ENCODE peak calls at places on chromosomes 1 and 21, in four cellular contexts. T, V, Q and S are unnamed samples. For H3K4me1, the result is how much of the 10 kb centered on the place peaks cover.

GRCh38 chr21:31612889-31613785 is 46.4 kb upstream of the SOD1 start:
- DNase-seq in T (peak), V (no peak), Q (no peak), S (no peak)

GRCh38 chr1:226608699-226609505 is 60.3 kb downstream of the STUM start:
- DNase-seq in T (peak), V (peak), Q (no peak), S (peak)

GRCh38 chr1:228416217-228416971 is at the start of gene TRIM17:
- DNase-seq in T (peak), V (no peak), Q (no peak), S (no peak)

GRCh38 chr1:119516680-119517079 is 9.7 kb downstream of the HSD3B1 start:
- DNase-seq in T (no peak), V (no peak), Q (no peak), S (no peak)

GRCh38 chr1:1006305-1007159 is 6.6 kb upstream of the HES4 start:
- DNase-seq in T (no peak), V (peak), Q (peak), S (peak)

GRCh38 chr1:79852004-79852403 is 845.5 kb upstream of the ADGRL4 start:
- DNase-seq in T (no peak), V (no peak), Q (no peak), S (no peak)

GRCh38 chr1:159821171-159821867 is 5.4 kb upstream of the SLAMF8 start:
- DNase-seq in T (no peak), V (no peak), Q (no peak), S (no peak)

GRCh38 chr1:109133815-109134214 is 19.9 kb downstream of the ELAPOR1 start:
- DNase-seq in T (no peak), V (no peak), Q (no peak), S (peak)

GRCh38 chr21:44514218-44514520 is 25.8 kb downstream of the KRTAP10-1 start:
- DNase-seq in T (no peak), V (no peak), Q (no peak), S (peak)

GRCh38 chr1:208065862-208066261 is 154.9 kb upstream of the CD34 start:
- DNase-seq in T (peak), V (no peak), Q (no peak), S (no peak)

GRCh38 chr1:178633068-178633467 is 92.0 kb upstream of the RALGPS2 start:
- DNase-seq in T (peak), V (no peak), Q (peak), S (no peak)

GRCh38 chr1:242212401-242212800 is 213.5 kb upstream of the MAP1LC3C start:
- DNase-seq in T (no peak), V (no peak), Q (no peak), S (no peak)

DNA sequence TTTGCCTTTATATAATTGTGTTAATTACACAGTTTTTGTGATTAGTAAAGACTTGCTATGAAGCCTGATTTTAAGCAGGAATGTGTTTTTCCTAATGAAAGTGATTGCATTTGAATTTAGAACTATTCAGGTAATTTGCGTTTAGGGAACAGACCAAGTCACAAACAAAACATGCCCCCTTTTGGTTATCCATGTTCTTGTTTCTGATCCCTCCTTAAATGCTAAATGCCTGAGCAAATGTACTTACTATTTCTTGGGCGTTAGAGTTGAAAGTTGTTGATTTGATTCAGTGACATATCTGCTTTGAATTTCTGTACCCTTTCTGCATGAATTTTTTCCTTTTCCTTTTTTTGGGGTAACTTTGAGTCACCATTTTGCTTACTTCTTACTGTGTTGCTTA is 5.2 kb downstream of the POU2F1 start:
- DNase-seq in T (no peak), V (no peak), Q (no peak), S (no peak)
- H3K4me1 ChIP-seq in T (under half), V (under half), Q (under half), S (under half)

GRCh38 chr1:232555581-232556189 is 74.2 kb downstream of the SIPA1L2 start:
- DNase-seq in T (peak), V (no peak), Q (no peak), S (no peak)

GRCh38 chr1:232551281-232551835 is 78.6 kb downstream of the SIPA1L2 start:
- DNase-seq in T (peak), V (no peak), Q (no peak), S (no peak)

GRCh38 chr1:232553050-232553754 is 76.7 kb downstream of the SIPA1L2 start:
- DNase-seq in T (peak), V (peak), Q (no peak), S (peak)

GRCh38 chr1:232554431-232554830 is 75.5 kb downstream of the SIPA1L2 start:
- DNase-seq in T (no peak), V (no peak), Q (no peak), S (no peak)

GRCh38 chr1:232553809-232554208 is 76.1 kb downstream of the SIPA1L2 start:
- DNase-seq in T (peak), V (no peak), Q (no peak), S (no peak)
- H3K4me1 ChIP-seq in T (under half), V (under half), Q (under half), S (under half)

GRCh38 chr1:26781206-26781825 is 6.4 kb upstream of the PIGV start:
- DNase-seq in T (no peak), V (no peak), Q (no peak), S (no peak)
- H3K4me1 ChIP-seq in T (under half), V (under half), Q (under half), S (under half)

GRCh38 chr1:235749755-235750300 is 100.2 kb upstream of the GNG4 start:
- DNase-seq in T (no peak), V (no peak), Q (peak), S (no peak)

GRCh38 chr1:235742914-235743599 is 93.5 kb upstream of the GNG4 start:
- DNase-seq in T (no peak), V (no peak), Q (no peak), S (no peak)

GRCh38 chr1:235748747-235749146 is 99.2 kb upstream of the GNG4 start:
- DNase-seq in T (no peak), V (no peak), Q (no peak), S (no peak)

GRCh38 chr1:235745448-235746136 is 96.0 kb upstream of the GNG4 start:
- DNase-seq in T (peak), V (no peak), Q (no peak), S (no peak)

DNA sequence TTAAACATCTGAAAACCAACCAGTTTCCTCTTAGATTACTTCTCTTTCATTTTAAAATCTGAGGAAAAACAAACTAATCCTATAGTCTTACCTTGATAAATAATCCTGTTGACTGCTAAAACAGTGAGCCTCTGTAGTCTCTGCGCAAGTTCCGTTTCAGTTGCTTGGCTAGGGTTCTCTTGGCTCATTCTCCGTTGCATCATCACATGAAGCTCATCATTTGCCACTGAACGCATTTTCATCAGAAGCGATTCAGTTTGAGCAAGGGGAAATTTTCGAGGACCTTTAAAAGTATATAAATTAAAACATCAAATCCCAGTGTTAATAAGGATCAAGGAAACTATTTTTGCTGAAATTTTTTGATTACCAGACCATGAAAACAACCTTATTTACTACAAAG is 96.7 kb upstream of the GNG4 start:
- DNase-seq in T (no peak), V (no peak), Q (no peak), S (no peak)
- H3K4me1 ChIP-seq in T (under half), V (under half), Q (under half), S (under half)

DNA sequence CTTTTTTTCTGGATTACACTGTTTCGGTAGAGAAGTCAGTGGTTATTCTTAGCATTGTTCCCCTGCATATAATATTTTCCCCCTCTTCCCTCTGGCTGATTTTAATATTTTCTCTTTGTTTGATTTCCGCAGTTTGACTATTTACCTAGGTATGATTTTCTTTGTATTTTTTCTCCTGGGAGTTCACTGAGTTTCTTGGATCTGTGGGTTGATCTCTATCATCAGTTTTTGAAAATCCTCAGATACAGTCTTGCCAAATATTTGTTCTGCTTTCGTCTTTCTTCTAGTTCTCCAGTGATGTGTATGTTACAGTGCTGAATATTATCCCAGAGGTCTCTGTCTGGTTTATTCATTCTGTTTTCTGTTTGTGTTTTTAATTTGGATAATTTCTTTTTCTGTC is 136.4 kb downstream of the DYRK1A start:
- DNase-seq in T (no peak), V (no peak), Q (no peak), S (no peak)
- H3K4me1 ChIP-seq in T (under half), V (under half), Q (under half), S (under half)

DNA sequence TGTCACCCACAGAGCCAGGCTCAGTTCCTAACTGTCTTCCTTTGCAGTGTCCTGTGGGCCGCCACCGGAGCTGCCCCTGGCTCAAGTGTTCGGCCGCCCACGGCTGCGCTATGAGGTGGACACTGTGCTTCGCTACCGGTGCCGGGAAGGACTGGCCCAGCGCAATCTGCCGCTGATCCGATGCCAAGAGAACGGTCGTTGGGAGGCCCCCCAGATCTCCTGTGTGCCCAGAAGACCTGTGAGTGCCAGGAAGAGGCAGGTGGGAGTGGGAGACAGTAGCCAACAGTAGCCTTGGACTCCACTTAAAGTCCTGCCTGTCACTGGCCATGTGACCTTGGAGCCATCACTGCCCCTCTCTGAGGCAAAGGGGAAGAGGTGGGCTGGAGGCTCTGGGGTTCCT is 16.6 kb downstream of the BCAN start:
- DNase-seq in T (no peak), V (no peak), Q (no peak), S (no peak)
- H3K4me1 ChIP-seq in T (under half), V (under half), Q (under half), S (under half)

GRCh38 chr1:157135646-157136045 is 2.5 kb downstream of the ETV3 start:
- DNase-seq in T (peak), V (no peak), Q (no peak), S (no peak)
- H3K4me1 ChIP-seq in T (under half), V (under half), Q (under half), S (under half)

DNA sequence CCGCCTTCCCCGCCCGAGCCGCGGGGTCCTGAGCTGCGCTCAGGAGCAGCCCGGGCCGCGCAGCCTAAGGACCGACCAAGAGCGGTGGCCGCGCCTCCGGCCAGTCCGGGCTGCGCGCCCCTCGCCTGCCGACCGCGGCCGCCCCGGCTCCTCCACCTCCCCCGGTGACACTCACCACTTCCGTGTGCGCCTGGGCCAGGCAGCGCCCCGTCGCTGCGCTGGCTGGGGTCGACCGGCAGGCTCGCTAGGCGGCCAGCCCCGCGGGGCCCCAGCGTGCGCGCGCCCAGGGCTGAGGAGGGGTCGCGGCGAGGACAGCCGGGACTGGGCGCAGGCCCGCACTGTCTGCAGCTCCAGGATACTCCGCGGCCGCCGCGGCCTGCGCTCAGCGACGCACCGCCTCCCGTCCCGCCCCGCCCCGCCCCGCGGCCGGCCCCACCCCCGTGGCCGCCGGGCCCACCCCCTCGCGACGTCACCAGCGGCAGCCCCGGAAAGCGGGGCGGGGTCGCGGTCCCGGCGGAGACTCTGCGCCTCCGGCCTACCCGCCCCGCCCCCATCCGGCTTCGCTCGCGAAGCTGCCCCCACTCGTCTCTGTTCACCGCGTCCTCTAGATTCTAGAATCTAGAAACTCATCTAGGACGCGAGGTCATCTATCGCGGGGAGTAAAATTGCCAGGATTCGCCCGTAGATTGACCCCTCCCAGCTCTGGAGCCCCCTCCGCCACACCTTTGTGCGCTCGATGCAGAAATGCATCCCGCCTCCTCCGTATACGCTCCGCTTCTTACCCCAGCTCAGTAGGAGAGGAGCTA is at the start of gene JAK1:
- DNase-seq in T (peak), V (peak), Q (peak), S (peak)
- H3K4me1 ChIP-seq in T (under half), V (under half), Q (under half), S (under half)

GRCh38 chr1:98119793-98120192 is 199.0 kb upstream of the DPYD start:
- DNase-seq in T (peak), V (no peak), Q (peak), S (no peak)

GRCh38 chr1:98110674-98111073 is 189.8 kb upstream of the DPYD start:
- DNase-seq in T (peak), V (no peak), Q (peak), S (no peak)

GRCh38 chr1:98112631-98113030 is 191.8 kb upstream of the DPYD start:
- DNase-seq in T (no peak), V (no peak), Q (no peak), S (no peak)

DNA sequence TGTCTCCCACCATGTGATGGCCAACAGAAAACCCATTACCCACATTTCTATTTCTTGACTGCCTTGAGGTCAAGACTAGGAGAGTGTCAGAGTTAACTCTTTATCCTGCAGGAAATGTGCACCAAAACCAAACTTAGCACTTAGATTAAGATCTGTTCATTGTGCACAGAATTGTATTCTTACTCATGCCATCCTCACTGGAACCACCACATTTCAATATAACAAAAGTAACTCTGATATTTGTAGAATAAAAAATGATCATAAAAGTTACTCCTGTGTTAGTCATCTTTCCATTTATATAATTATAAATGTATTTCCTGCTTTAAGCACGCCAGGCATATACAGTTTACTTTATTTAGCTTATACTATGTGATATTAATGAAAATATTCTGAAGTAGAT is 193.0 kb upstream of the DPYD start:
- DNase-seq in T (no peak), V (no peak), Q (no peak), S (no peak)
- H3K4me1 ChIP-seq in T (under half), V (under half), Q (under half), S (under half)

GRCh38 chr1:29518183-29518835 is 282.0 kb downstream of the PTPRU start:
- DNase-seq in T (no peak), V (no peak), Q (no peak), S (no peak)

GRCh38 chr1:29517251-29518080 is 281.1 kb downstream of the PTPRU start:
- DNase-seq in T (no peak), V (no peak), Q (no peak), S (no peak)

GRCh38 chr1:29520571-29521437 is 284.5 kb downstream of the PTPRU start:
- DNase-seq in T (no peak), V (no peak), Q (no peak), S (no peak)

GRCh38 chr1:29519733-29520132 is 283.4 kb downstream of the PTPRU start:
- DNase-seq in T (peak), V (no peak), Q (no peak), S (no peak)

GRCh38 chr1:29519108-29519507 is 282.8 kb downstream of the PTPRU start:
- DNase-seq in T (no peak), V (no peak), Q (no peak), S (no peak)
- H3K4me1 ChIP-seq in T (under half), V (under half), Q (under half), S (under half)